ENCODE peak calls at places on chromosomes 13 and 19, in four cellular contexts. C, O, Z and L are unnamed samples.

GRCh38 chr13:84279166-84279565 is 396.9 kb upstream of the SLITRK1 start:
- DNase-seq in O (no peak), C (no peak), Z (peak), L (no peak)

GRCh38 chr13:107883561-107884175 is 331.7 kb downstream of the LIG4 start:
- DNase-seq in O (no peak), C (no peak), Z (peak), L (peak)

GRCh38 chr19:33473644-33474305 is 47.8 kb downstream of the PEPD start:
- DNase-seq in O (no peak), Z (no peak), C (no peak), L (peak)

GRCh38 chr13:42223681-42224080 is 48.3 kb upstream of the AKAP11 start:
- DNase-seq in C (no peak), Z (no peak), O (no peak), L (no peak)

GRCh38 chr19:48986211-48986610 is 6.9 kb downstream of the GYS1 start:
- DNase-seq in Z (no peak), C (no peak), O (no peak), L (no peak)

GRCh38 chr19:519449-519865 is 12.1 kb upstream of the CDC34 start:
- DNase-seq in Z (no peak), C (no peak), O (no peak), L (no peak)

GRCh38 chr19:41936416-41936850 is 8.2 kb upstream of the ERFL start:
- DNase-seq in O (no peak), C (no peak), Z (peak), L (no peak)

GRCh38 chr13:103695320-103695719 is 629.1 kb upstream of the SLC10A2 start:
- DNase-seq in O (no peak), C (no peak), Z (no peak), L (no peak)

GRCh38 chr19:2135474-2136402 is 15.6 kb downstream of the AP3D1 start:
- DNase-seq in O (no peak), C (no peak), Z (no peak), L (no peak)

GRCh38 chr13:95154441-95154886 is 146.8 kb downstream of the ABCC4 start:
- DNase-seq in O (no peak), C (no peak), Z (peak), L (no peak)

GRCh38 chr13:31052478-31052877 is 109.2 kb downstream of the HSPH1 start:
- DNase-seq in Z (no peak), C (no peak), O (no peak), L (no peak)

GRCh38 chr19:16896098-16896912 is 7.5 kb downstream of the F2RL3 start:
- DNase-seq in Z (no peak), C (no peak), O (peak), L (no peak)